ENCODE peak calls at places on chromosomes 1 and 21, in ten cellular contexts. Z, X, M, J, V, E, R, Q, B and H are unnamed samples.

GRCh38 chr1:177872563-177872900 is 97.3 kb downstream of the SEC16B start:
- ATAC-seq in J (peak; percentile 83), Z (no peak), M (no peak), B (no peak), R (no peak), X (no peak), E (no peak), Q (no peak), V (no peak), H (no peak)

GRCh38 chr1:159067699-159068621 is 8.6 kb downstream of the AIM2 start:
- ATAC-seq in V (peak; percentile 75), R (peak; percentile 76), Q (peak; percentile 60), M (peak; percentile 76), B (peak; percentile 84), J (no peak), X (peak; percentile 74), Z (peak; percentile 68), E (peak; percentile 51), H (peak; percentile 75)

GRCh38 chr1:39331647-39332046 is 127.2 kb downstream of the MACF1 start:
- ATAC-seq in Q (no peak), R (no peak), E (no peak), M (no peak), Z (no peak), J (no peak), X (no peak), V (no peak), B (no peak), H (no peak)

GRCh38 chr1:239914827-239915231 is 176.9 kb upstream of the FMN2 start:
- ATAC-seq in B (no peak), Q (no peak), E (no peak), R (no peak), X (peak; percentile 68), M (no peak), J (no peak), V (no peak), Z (no peak), H (no peak)

GRCh38 chr1:29820401-29820800 is 584.1 kb downstream of the PTPRU start:
- ATAC-seq in J (no peak), X (no peak), M (no peak), R (no peak), B (no peak), V (no peak), E (no peak), Q (no peak), Z (no peak), H (no peak)

GRCh38 chr21:46599251-46599572 is 5.7 kb downstream of the S100B start:
- ATAC-seq in J (peak; percentile 59), M (no peak), B (no peak), Q (no peak), X (peak; percentile 70), Z (no peak), V (no peak), R (no peak), E (peak; percentile 43), H (peak; percentile 12)

GRCh38 chr1:210709694-210710093 is 381.0 kb downstream of the HHAT start:
- ATAC-seq in V (no peak), R (no peak), X (no peak), Z (no peak), B (no peak), M (no peak), E (no peak), J (no peak), Q (no peak), H (peak; percentile 39)

GRCh38 chr1:209835782-209836298 is 8.1 kb downstream of the UTP25 start:
- ATAC-seq in R (no peak), B (no peak), X (no peak), Q (peak; percentile 70), E (no peak), Z (peak; percentile 60), M (peak; percentile 82), V (no peak), J (no peak), H (no peak)

GRCh38 chr1:6427445-6428390 is 3.1 kb downstream of the ESPN start:
- ATAC-seq in R (no peak), M (no peak), X (no peak), B (no peak), Q (no peak), Z (no peak), V (no peak), J (no peak), E (no peak), H (peak; percentile 57)

GRCh38 chr1:71089536-71090270 is 8.9 kb upstream of the ZRANB2 start:
- ATAC-seq in M (no peak), Z (no peak), R (no peak), E (no peak), B (no peak), X (no peak), J (no peak), V (no peak), Q (no peak), H (no peak)